ENCODE peak calls at places on chromosomes 16 and 17, in ten cellular contexts. H, R, Q, Y, L, X, D, M, P and I are unnamed samples.
A peak's percentile ranks its signal among the peaks of the same experiment; 100 is the strongest.

GRCh38 chr16:88361775-88362174 is 21.0 kb upstream of the ZNF469 start:
- DNase-seq in H (no peak), R (no peak), Q (no peak), Y (no peak), L (no peak), X (no peak), D (no peak), M (no peak), P (no peak), I (no peak)

GRCh38 chr17:33381201-33381600 is 88.1 kb upstream of the ASIC2 start:
- DNase-seq in H (no peak), R (no peak), Q (no peak), Y (no peak), L (no peak), X (no peak), D (peak; percentile 59), M (no peak), P (no peak), I (no peak)

GRCh38 chr17:10871914-10872313 is 34.0 kb upstream of the PIRT start:
- DNase-seq in H (no peak), R (no peak), Q (no peak), Y (no peak), L (no peak), X (no peak), D (no peak), M (no peak), P (no peak), I (no peak)

GRCh38 chr17:67016039-67016762 is 28.2 kb upstream of the CACNG1 start:
- DNase-seq in H (no peak), R (no peak), Q (no peak), Y (no peak), L (no peak), X (no peak), D (no peak), M (no peak), P (no peak), I (no peak)

GRCh38 chr17:31838641-31839225 is 20.3 kb downstream of the COPRS start:
- DNase-seq in H (no peak), R (no peak), Q (no peak), Y (no peak), L (no peak), X (no peak), D (no peak), M (no peak), P (no peak), I (no peak)

GRCh38 chr17:40022961-40023541 is 7.8 kb downstream of the CSF3 start:
- DNase-seq in H (no peak), R (no peak), Q (no peak), Y (no peak), L (no peak), X (no peak), D (no peak), M (no peak), P (peak; percentile 74), I (no peak)

GRCh38 chr17:77356690-77357201 is 216.0 kb downstream of the SEC14L1 start:
- DNase-seq in H (no peak), R (no peak), Q (no peak), Y (no peak), L (no peak), X (peak; percentile 7), D (no peak), M (no peak), P (no peak), I (no peak)

GRCh38 chr16:69040144-69040909 is 65.1 kb upstream of the HAS3 start:
- DNase-seq in H (no peak), R (no peak), Q (no peak), Y (no peak), L (no peak), X (no peak), D (no peak), M (no peak), P (no peak), I (no peak)

GRCh38 chr17:7136266-7136877 is 21.8 kb upstream of the ASGR2 start:
- DNase-seq in H (peak; percentile 74), R (peak; percentile 58), Q (peak; percentile 70), Y (peak; percentile 48), L (no peak), X (peak; percentile 62), D (peak; percentile 90), M (peak; percentile 84), P (peak; percentile 63), I (no peak)

GRCh38 chr16:16150117-16150877 is 73.0 kb downstream of the ABCC6 start:
- DNase-seq in H (no peak), R (peak; percentile 82), Q (no peak), Y (no peak), L (no peak), X (peak; percentile 54), D (no peak), M (no peak), P (no peak), I (no peak)

GRCh38 chr17:12089809-12090384 is 69.2 kb downstream of the MAP2K4 start:
- DNase-seq in H (no peak), R (no peak), Q (no peak), Y (no peak), L (no peak), X (peak; percentile 25), D (no peak), M (no peak), P (no peak), I (peak; percentile 4)

GRCh38 chr16:4115209-4115940 is 867 bp downstream of the ADCY9 start:
- DNase-seq in H (peak; percentile 53), R (peak; percentile 76), Q (peak; percentile 14), Y (peak; percentile 21), L (no peak), X (peak; percentile 88), D (peak; percentile 84), M (peak; percentile 9), P (peak; percentile 56), I (peak; percentile 70)

GRCh38 chr17:19736071-19736470 is 12.0 kb downstream of the ALDH3A1 start:
- DNase-seq in H (no peak), R (no peak), Q (no peak), Y (no peak), L (no peak), X (no peak), D (no peak), M (no peak), P (no peak), I (no peak)

GRCh38 chr17:69434164-69434579 is 19.7 kb downstream of the MAP2K6 start:
- DNase-seq in H (no peak), R (peak; percentile 61), Q (no peak), Y (no peak), L (no peak), X (no peak), D (no peak), M (no peak), P (peak; percentile 24), I (no peak)

GRCh38 chr17:27602721-27603445 is 28.1 kb upstream of the LGALS9 start:
- DNase-seq in H (peak; percentile 86), R (peak; percentile 70), Q (peak; percentile 61), Y (peak; percentile 34), L (no peak), X (peak; percentile 90), D (peak; percentile 86), M (peak; percentile 82), P (peak; percentile 83), I (peak; percentile 67)

GRCh38 chr16:56921571-56921970 is 10.4 kb upstream of the HERPUD1 start:
- DNase-seq in H (no peak), R (no peak), Q (no peak), Y (no peak), L (no peak), X (no peak), D (no peak), M (no peak), P (no peak), I (no peak)

GRCh38 chr17:77280304-77280910 is 139.6 kb downstream of the SEC14L1 start:
- DNase-seq in H (no peak), R (no peak), Q (no peak), Y (no peak), L (no peak), X (peak; percentile 50), D (no peak), M (no peak), P (peak; percentile 47), I (peak; percentile 92)

GRCh38 chr17:76414334-76415295 is 30.2 kb downstream of the SPHK1 start:
- DNase-seq in H (no peak), R (peak; percentile 98), Q (no peak), Y (no peak), L (no peak), X (peak; percentile 58), D (peak; percentile 21), M (no peak), P (no peak), I (no peak)

GRCh38 chr17:71412803-71413202 is 708.0 kb upstream of the SOX9 start:
- DNase-seq in H (no peak), R (no peak), Q (no peak), Y (no peak), L (no peak), X (peak; percentile 84), D (no peak), M (peak; percentile 63), P (peak; percentile 55), I (peak; percentile 50)

GRCh38 chr17:60802377-60802776 is 124.7 kb downstream of the BCAS3 start:
- DNase-seq in H (no peak), R (no peak), Q (no peak), Y (no peak), L (no peak), X (no peak), D (no peak), M (no peak), P (no peak), I (no peak)

GRCh38 chr16:47779201-47780016 is 318.3 kb downstream of the PHKB start:
- DNase-seq in H (no peak), R (peak; percentile 10), Q (no peak), Y (peak; percentile 3), L (no peak), X (peak; percentile 20), D (no peak), M (peak; percentile 41), P (peak; percentile 6), I (peak; percentile 19)

GRCh38 chr17:8020776-8021564 is 17.9 kb upstream of the ALOX15B start:
- DNase-seq in H (no peak), R (no peak), Q (no peak), Y (no peak), L (no peak), X (no peak), D (no peak), M (no peak), P (no peak), I (no peak)

GRCh38 chr17:59668816-59669215 is 38.4 kb downstream of the PTRH2 start:
- DNase-seq in H (no peak), R (no peak), Q (no peak), Y (no peak), L (no peak), X (peak; percentile 43), D (no peak), M (no peak), P (no peak), I (peak; percentile 17)

GRCh38 chr16:11994187-11995119 is 17.9 kb downstream of the SNX29 start:
- DNase-seq in H (no peak), R (no peak), Q (no peak), Y (no peak), L (no peak), X (no peak), D (peak; percentile 26), M (no peak), P (no peak), I (peak; percentile 45)

GRCh38 chr17:81803728-81804558 is at the start of gene GCGR:
- DNase-seq in H (no peak), R (no peak), Q (no peak), Y (no peak), L (no peak), X (no peak), D (peak; percentile 49), M (no peak), P (no peak), I (no peak)

GRCh38 chr16:72612271-72612670 is 435.7 kb downstream of the ZFHX3 start:
- DNase-seq in H (no peak), R (no peak), Q (no peak), Y (no peak), L (no peak), X (no peak), D (no peak), M (no peak), P (no peak), I (no peak)

GRCh38 chr16:3645504-3646347 is 8.8 kb upstream of the DNASE1 start:
- DNase-seq in H (peak; percentile 57), R (no peak), Q (no peak), Y (no peak), L (no peak), X (peak; percentile 58), D (peak; percentile 83), M (no peak), P (no peak), I (no peak)

GRCh38 chr16:67177743-67178699 is 5.7 kb downstream of the MATCAP1 start:
- DNase-seq in H (no peak), R (peak; percentile 75), Q (no peak), Y (peak; percentile 48), L (no peak), X (peak; percentile 77), D (peak; percentile 87), M (peak; percentile 55), P (peak; percentile 91), I (no peak)